ENCODE peak calls at places on chromosomes 6 and 20, in eight cellular contexts. B, A, J, L, E, Y, C and P are unnamed samples.

GRCh38 chr6:21103626-21104224 is 489.8 kb upstream of the SOX4 start:
- DNase-seq in B (no peak), A (peak), J (no peak), L (no peak), E (no peak), Y (no peak), C (no peak), P (no peak)

GRCh38 chr20:63733579-63734081 is 2.8 kb upstream of the LIME1 start:
- DNase-seq in B (no peak), A (no peak), J (no peak), L (no peak), E (no peak), Y (no peak), C (no peak), P (peak)

GRCh38 chr6:16322666-16323312 is 84.4 kb downstream of the GMPR start:
- DNase-seq in B (peak), A (peak), J (no peak), L (no peak), E (peak), Y (peak), C (peak), P (no peak)

GRCh38 chr20:48465271-48465670 is 362.5 kb downstream of the PREX1 start:
- DNase-seq in B (no peak), A (no peak), J (no peak), L (no peak), E (no peak), Y (no peak), C (no peak), P (no peak)

GRCh38 chr6:30591008-30591407 is 19.8 kb downstream of the ABCF1 start:
- DNase-seq in B (no peak), A (no peak), J (no peak), L (no peak), E (peak), Y (no peak), C (no peak), P (no peak)

GRCh38 chr6:29553268-29554057 is 6.1 kb downstream of the UBD start:
- DNase-seq in B (peak), A (no peak), J (peak), L (peak), E (peak), Y (peak), C (peak), P (no peak)

GRCh38 chr6:20319520-20320357 is 81.9 kb upstream of the E2F3 start:
- DNase-seq in B (peak), A (no peak), J (no peak), L (no peak), E (no peak), Y (peak), C (no peak), P (no peak)

GRCh38 chr6:118859517-118860064 is 34.4 kb upstream of the ASF1A start:
- DNase-seq in B (no peak), A (no peak), J (no peak), L (no peak), E (no peak), Y (no peak), C (no peak), P (no peak)

GRCh38 chr6:53735896-53736295 is 58.9 kb upstream of the LRRC1 start:
- DNase-seq in B (no peak), A (no peak), J (no peak), L (no peak), E (no peak), Y (no peak), C (no peak), P (no peak)

GRCh38 chr20:51368461-51369211 is 173.9 kb downstream of the NFATC2 start:
- DNase-seq in B (no peak), A (no peak), J (no peak), L (no peak), E (no peak), Y (no peak), C (no peak), P (no peak)

GRCh38 chr20:48599748-48600469 is 227.9 kb downstream of the PREX1 start:
- DNase-seq in B (no peak), A (no peak), J (no peak), L (no peak), E (no peak), Y (no peak), C (peak), P (no peak)

GRCh38 chr6:16546851-16547250 is 214.4 kb downstream of the ATXN1 start:
- DNase-seq in B (no peak), A (no peak), J (no peak), L (no peak), E (no peak), Y (no peak), C (no peak), P (no peak)

GRCh38 chr6:149233056-149233715 is 84.3 kb upstream of the TAB2 start:
- DNase-seq in B (no peak), A (peak), J (no peak), L (peak), E (peak), Y (no peak), C (no peak), P (no peak)

GRCh38 chr6:53979468-53980067 is 131.7 kb upstream of the MLIP start:
- DNase-seq in B (no peak), A (peak), J (peak), L (no peak), E (peak), Y (peak), C (no peak), P (no peak)

DNA sequence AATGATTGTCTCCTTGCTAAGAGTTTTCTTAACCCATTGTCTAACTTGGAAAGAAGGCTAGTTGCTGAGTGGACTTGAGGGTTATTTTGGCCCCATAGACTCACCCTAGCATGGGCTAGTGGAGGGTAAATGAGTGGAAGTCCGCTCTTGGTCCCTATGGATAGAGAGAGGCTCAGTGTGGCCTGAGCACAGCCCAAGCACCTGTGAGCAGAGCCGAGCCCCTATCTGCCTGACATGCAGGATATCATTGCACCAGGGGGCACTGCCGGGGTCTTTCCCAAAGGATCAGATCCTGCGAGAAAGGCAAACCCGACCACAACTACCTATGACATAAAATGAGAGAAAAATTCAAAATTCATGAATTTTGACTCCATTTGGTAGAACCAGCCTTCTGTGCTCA is 70.6 kb upstream of the GGTLC1 start:
- DNase-seq in B (no peak), A (no peak), J (no peak), L (no peak), E (no peak), Y (no peak), C (no peak), P (no peak)
- TF ChIP-seq CTCF in B (no peak), A (no peak), J (no peak), L (no peak), E (no peak), Y (no peak), C (no peak), P (no peak)

DNA sequence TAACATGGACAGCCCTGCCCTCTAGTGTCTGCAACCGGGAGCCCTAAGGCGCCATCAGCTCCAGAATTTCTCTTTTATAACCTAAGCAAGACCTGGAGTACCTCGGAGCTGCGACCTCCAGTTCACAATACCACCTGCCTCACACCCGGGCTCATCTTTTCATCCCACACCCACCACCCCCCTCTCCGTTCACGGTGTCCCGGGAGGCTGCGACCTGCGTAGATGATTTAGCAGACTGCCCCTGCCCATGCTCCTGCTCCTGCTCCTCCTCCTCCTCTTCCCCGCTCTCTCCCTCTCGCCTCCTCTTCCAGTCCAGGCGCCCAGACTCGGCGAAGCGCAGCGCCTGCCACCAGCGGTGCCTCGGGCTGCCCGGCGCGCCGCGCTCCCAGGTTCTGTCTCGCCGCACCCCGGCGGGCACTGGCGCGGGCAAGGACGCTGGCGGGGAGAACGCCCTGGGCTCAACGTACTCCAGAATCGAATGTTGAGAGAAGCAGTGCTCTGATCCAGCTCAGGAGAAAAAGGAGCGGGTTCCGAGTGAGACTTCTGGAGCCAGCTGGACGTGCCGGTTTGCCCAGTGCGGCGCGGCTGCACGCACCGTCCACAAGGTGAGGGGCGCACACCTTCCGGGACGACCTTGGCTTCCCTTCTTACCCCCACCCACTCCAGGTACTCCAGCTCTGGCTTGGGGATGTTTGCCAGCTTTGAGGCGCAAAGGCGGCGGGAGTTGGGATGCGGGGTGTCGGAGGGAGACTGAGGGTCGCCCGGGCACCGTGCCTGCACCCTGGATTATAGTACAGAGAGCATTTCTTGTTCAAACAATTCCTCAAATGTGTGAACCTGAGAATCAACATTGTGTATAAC is at the start of gene HTR1E:
- DNase-seq in B (no peak), A (peak), J (peak), L (no peak), E (peak), Y (peak), C (peak), P (peak)
- TF ChIP-seq CTCF in B (peak), A (peak), J (peak), L (peak), E (peak), Y (peak), C (peak), P (peak)

DNA sequence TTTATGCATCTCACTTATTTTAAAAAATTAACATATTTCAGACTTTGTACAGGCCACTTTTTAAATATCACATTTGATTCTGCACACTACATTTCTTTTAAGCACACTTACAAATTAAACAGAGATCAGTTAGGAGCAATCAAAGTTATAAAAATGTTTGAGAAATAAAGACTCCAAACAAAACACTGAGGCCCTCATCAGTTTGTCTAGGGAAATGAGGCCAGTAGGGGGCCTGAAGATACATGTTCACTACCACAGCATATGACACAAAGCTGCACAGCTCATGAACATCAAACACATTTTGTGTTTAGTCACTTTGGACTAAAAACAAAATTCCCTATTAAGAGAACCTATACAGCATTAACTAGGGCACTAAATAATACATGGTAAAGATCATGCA is 180.5 kb downstream of the PDE7B start:
- DNase-seq in B (no peak), A (peak), J (no peak), L (no peak), E (peak), Y (peak), C (no peak), P (no peak)
- TF ChIP-seq CTCF in B (no peak), A (peak), J (peak), L (peak), E (peak), Y (no peak), C (no peak), P (peak)

GRCh38 chr6:131910219-131910589 is 41.0 kb downstream of the CCN2 start:
- DNase-seq in B (no peak), A (no peak), J (no peak), L (no peak), E (no peak), Y (no peak), C (no peak), P (no peak)
- TF ChIP-seq CTCF in B (no peak), A (no peak), J (peak), L (no peak), E (no peak), Y (no peak), C (no peak), P (peak)

DNA sequence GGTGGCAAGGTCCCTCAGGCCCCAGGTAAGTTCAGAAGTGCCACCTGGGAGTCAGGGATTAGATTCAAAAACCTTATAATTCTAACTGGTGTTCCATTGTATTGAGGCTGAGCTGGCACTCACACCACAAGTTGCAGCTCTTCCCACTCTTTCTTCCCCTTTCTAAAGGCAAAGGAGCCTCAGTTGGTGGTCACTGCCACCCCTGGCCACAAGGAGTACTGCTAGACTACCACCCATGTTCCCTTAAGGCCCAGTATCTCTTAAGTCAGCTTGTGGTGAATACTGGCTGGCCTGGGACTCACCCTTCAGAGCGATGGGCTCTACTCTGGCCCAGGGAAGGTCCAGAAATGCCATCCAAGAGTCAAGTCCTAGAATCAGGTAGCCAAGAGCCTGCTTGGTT is 421.1 kb upstream of the KHDRBS2 start:
- DNase-seq in B (no peak), A (no peak), J (no peak), L (no peak), E (no peak), Y (no peak), C (no peak), P (no peak)
- TF ChIP-seq CTCF in B (no peak), A (no peak), J (peak), L (no peak), E (no peak), Y (no peak), C (no peak), P (no peak)

DNA sequence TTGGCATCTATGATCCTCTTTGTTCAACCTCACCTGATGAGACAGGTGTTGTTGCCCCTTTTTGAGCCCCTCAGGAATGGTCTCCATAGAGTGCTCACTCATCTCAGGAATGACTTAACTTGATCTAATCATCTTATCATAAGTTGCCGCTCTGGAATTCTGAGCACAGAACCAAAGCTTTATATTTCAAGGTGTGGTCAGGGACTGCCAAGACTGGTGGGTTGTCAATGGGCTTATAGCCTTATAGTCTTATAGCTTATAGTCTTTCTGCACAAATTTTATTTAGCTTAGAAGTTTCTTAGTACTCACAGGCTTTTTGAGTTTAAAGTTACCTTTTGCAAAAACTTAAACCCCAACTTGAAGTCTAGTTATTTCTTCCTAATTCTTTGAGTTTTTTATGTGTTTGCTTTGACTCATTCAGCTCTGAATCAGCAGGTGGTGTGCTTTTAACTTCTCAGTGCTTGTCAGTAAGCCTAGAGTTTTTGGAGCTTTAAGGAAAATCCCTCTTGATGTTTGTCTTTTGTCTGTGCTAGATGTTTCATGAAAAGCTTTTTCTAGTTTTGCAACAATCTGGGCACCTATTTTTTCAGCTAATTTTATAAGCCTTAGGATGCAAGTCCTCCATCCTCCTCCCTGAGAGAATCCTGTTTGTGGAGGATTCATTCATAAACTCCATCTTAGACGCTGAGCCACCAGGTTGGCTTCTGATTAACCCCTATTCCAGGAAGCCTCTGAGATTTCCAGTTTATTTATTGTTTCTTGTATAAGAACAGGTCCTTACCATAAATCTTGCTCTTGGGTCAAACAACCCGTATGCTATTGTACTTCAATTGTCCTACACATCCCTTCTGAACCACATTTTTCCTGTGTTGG is 72.3 kb upstream of the SSTR4 start:
- DNase-seq in B (no peak), A (peak), J (no peak), L (no peak), E (peak), Y (no peak), C (no peak), P (no peak)
- TF ChIP-seq CTCF in B (no peak), A (no peak), J (no peak), L (no peak), E (no peak), Y (no peak), C (no peak), P (no peak)

DNA sequence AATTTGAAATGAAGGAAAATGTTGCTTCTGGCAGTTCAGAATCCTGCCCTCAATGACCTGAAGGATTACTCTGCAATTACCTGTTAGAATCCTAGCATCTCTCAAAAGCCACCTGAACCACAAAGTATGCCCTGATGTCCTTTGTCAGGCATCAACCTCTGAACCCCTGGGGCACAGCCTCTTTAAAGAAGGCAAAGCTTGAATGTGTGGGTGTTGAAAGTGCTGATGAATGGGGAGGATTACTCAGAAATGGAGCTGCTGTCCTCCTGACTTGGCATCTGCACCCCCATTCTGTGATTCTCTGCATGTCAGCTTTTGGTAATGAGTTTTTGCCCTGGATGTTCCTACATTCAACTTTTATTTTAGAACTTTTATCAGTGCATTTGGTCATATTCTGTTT is 179.2 kb downstream of the PKHD1 start:
- DNase-seq in B (no peak), A (no peak), J (no peak), L (no peak), E (no peak), Y (no peak), C (no peak), P (no peak)
- TF ChIP-seq CTCF in B (no peak), A (no peak), J (no peak), L (no peak), E (no peak), Y (no peak), C (no peak), P (no peak)

GRCh38 chr6:12895721-12896120 is 179.2 kb downstream of the PHACTR1 start:
- DNase-seq in B (no peak), A (no peak), J (no peak), L (no peak), E (no peak), Y (no peak), C (no peak), P (no peak)

GRCh38 chr6:12903246-12903645 is 186.7 kb downstream of the PHACTR1 start:
- DNase-seq in B (peak), A (no peak), J (no peak), L (no peak), E (no peak), Y (no peak), C (no peak), P (no peak)

GRCh38 chr6:12898603-12899002 is 182.0 kb downstream of the PHACTR1 start:
- DNase-seq in B (no peak), A (no peak), J (no peak), L (no peak), E (no peak), Y (no peak), C (no peak), P (no peak)

GRCh38 chr6:12896208-12896733 is 179.7 kb downstream of the PHACTR1 start:
- DNase-seq in B (no peak), A (no peak), J (no peak), L (no peak), E (no peak), Y (no peak), C (no peak), P (no peak)

DNA sequence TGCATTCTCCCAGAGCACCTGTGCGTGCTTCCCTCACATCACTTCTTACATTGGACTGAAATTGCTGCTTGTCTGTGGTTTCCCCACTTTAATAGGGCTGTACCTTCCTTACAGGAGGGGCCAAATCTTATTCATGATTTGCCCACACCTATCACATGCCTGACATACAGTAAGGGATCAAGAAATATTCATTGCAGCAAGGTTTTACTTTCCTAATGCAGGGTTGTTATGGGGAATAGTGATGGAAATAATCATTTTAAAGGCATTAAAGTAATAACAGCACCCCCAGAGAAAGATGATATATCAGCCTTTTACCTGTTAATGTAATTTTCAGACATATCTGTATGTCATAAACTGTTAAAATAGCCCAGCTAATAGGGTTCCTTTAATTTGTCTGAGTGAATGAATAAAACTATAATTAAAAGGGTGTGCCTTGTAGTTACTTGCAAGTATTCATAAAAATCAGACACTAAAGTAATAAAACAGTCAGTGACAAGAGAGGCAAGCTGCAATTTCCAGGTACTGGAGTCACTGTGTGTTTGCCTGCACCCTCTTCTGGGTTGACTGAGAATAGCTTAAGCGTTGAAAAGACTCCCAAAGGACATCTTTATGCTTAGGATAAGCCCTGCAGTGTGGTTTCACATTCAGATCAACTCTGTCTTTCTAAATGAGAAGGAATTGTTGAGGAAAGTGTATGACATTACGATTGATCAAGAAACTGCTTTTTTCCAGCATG is 182.7 kb downstream of the PHACTR1 start:
- DNase-seq in B (no peak), A (no peak), J (no peak), L (no peak), E (no peak), Y (no peak), C (no peak), P (no peak)
- TF ChIP-seq CTCF in B (no peak), A (no peak), J (no peak), L (no peak), E (no peak), Y (no peak), C (no peak), P (peak)

GRCh38 chr6:169445227-169445626 is 191.6 kb upstream of the THBS2 start:
- DNase-seq in B (no peak), A (no peak), J (no peak), L (no peak), E (no peak), Y (no peak), C (no peak), P (no peak)
- TF ChIP-seq CTCF in B (no peak), A (no peak), J (peak), L (peak), E (peak), Y (no peak), C (no peak), P (peak)